ENCODE peak calls at places on chromosome 1, in eight cellular contexts. D, L, V, G, P, Z, Y and K are unnamed samples.

GRCh38 chr1:228073061-228073869 is 9.2 kb upstream of the ARF1 start:
- DNase-seq in D (peak; percentile 17), L (no peak), V (no peak), G (no peak), P (no peak), Z (no peak), Y (no peak), K (no peak)

GRCh38 chr1:233216009-233216408 is 79.5 kb downstream of the PCNX2 start:
- DNase-seq in D (no peak), L (no peak), V (no peak), G (no peak), P (no peak), Z (no peak), Y (no peak), K (no peak)

GRCh38 chr1:29569971-29570634 is 333.8 kb downstream of the PTPRU start:
- DNase-seq in D (peak; percentile 50), L (peak; percentile 61), V (no peak), G (peak; percentile 98), P (no peak), Z (peak; percentile 100), Y (no peak), K (no peak)

GRCh38 chr1:174116042-174116441 is 43.3 kb upstream of the RABGAP1L start:
- DNase-seq in D (no peak), L (peak; percentile 39), V (no peak), G (peak; percentile 16), P (no peak), Z (peak; percentile 80), Y (no peak), K (no peak)

GRCh38 chr1:164602480-164603093 is 43.6 kb downstream of the PBX1 start:
- DNase-seq in D (peak; percentile 66), L (peak; percentile 71), V (no peak), G (peak; percentile 52), P (no peak), Z (no peak), Y (peak; percentile 70), K (no peak)

GRCh38 chr1:41436281-41437010 is 48.0 kb downstream of the EDN2 start:
- DNase-seq in D (no peak), L (no peak), V (no peak), G (no peak), P (no peak), Z (no peak), Y (no peak), K (no peak)

GRCh38 chr1:40309374-40310128 is 7.5 kb downstream of the COL9A2 start:
- DNase-seq in D (no peak), L (peak; percentile 25), V (no peak), G (no peak), P (no peak), Z (no peak), Y (no peak), K (no peak)

GRCh38 chr1:7388141-7388487 is 383.0 kb upstream of the VAMP3 start:
- DNase-seq in D (no peak), L (no peak), V (peak; percentile 54), G (no peak), P (peak; percentile 37), Z (no peak), Y (peak; percentile 35), K (no peak)

GRCh38 chr1:166969074-166969677 is 6.2 kb downstream of the ILDR2 start:
- DNase-seq in D (no peak), L (no peak), V (no peak), G (no peak), P (no peak), Z (no peak), Y (no peak), K (no peak)

GRCh38 chr1:151995774-151996173 is 2.1 kb upstream of the S100A10 start:
- DNase-seq in D (no peak), L (no peak), V (no peak), G (peak; percentile 47), P (no peak), Z (no peak), Y (no peak), K (no peak)

GRCh38 chr1:230824571-230825060 is 43.7 kb downstream of the C1orf198 start:
- DNase-seq in D (no peak), L (no peak), V (no peak), G (peak; percentile 51), P (no peak), Z (no peak), Y (no peak), K (no peak)

GRCh38 chr1:58926177-58926576 is 142.3 kb upstream of the JUN start:
- DNase-seq in D (no peak), L (no peak), V (no peak), G (no peak), P (no peak), Z (no peak), Y (no peak), K (no peak)

GRCh38 chr1:226708342-226708780 is 30.7 kb downstream of the ITPKB start:
- DNase-seq in D (no peak), L (peak; percentile 95), V (no peak), G (peak; percentile 92), P (no peak), Z (peak; percentile 91), Y (peak; percentile 72), K (no peak)

GRCh38 chr1:163166886-163167555 is 35.7 kb downstream of the RGS5 start:
- DNase-seq in D (no peak), L (no peak), V (no peak), G (peak; percentile 21), P (no peak), Z (no peak), Y (no peak), K (no peak)

GRCh38 chr1:36239941-36240637 is 15.8 kb downstream of the THRAP3 start:
- DNase-seq in D (no peak), L (peak; percentile 61), V (no peak), G (peak; percentile 45), P (no peak), Z (no peak), Y (no peak), K (peak; percentile 98)

GRCh38 chr1:29453502-29454240 is 217.3 kb downstream of the PTPRU start:
- DNase-seq in D (no peak), L (peak; percentile 76), V (peak; percentile 76), G (peak; percentile 53), P (peak; percentile 74), Z (peak; percentile 15), Y (peak; percentile 41), K (peak; percentile 61)

GRCh38 chr1:230407351-230407750 is 18.8 kb downstream of the PGBD5 start:
- DNase-seq in D (no peak), L (no peak), V (no peak), G (no peak), P (no peak), Z (no peak), Y (no peak), K (no peak)

GRCh38 chr1:204524986-204525385 is 8.8 kb downstream of the MDM4 start:
- DNase-seq in D (no peak), L (no peak), V (no peak), G (no peak), P (no peak), Z (peak; percentile 89), Y (no peak), K (peak; percentile 33)
- TF ChIP-seq CTCF in D (no peak), L (no peak), V (no peak), G (no peak), P (no peak), Z (peak; percentile 4), Y (no peak), K (no peak)

GRCh38 chr1:35178874-35179380 is 14.0 kb downstream of the SFPQ start:
- DNase-seq in D (no peak), L (no peak), V (no peak), G (no peak), P (no peak), Z (no peak), Y (no peak), K (no peak)
- H3K4me3 ChIP-seq in D (no peak overlapping the region), L (no peak overlapping the region), V (no peak overlapping the region), G (no peak overlapping the region), P (no peak overlapping the region), Z (no peak overlapping the region), Y (no peak overlapping the region), K (no peak overlapping the region)

GRCh38 chr1:111441573-111442192 is 7.4 kb downstream of the WDR77 start:
- DNase-seq in D (no peak), L (peak; percentile 59), V (no peak), G (peak; percentile 25), P (peak; percentile 33), Z (no peak), Y (no peak), K (no peak)
- TF ChIP-seq CTCF in D (peak; percentile 18), L (peak; percentile 78), V (no peak), G (peak; percentile 50), P (peak; percentile 55), Z (peak; percentile 43), Y (no peak), K (peak; percentile 55)

DNA sequence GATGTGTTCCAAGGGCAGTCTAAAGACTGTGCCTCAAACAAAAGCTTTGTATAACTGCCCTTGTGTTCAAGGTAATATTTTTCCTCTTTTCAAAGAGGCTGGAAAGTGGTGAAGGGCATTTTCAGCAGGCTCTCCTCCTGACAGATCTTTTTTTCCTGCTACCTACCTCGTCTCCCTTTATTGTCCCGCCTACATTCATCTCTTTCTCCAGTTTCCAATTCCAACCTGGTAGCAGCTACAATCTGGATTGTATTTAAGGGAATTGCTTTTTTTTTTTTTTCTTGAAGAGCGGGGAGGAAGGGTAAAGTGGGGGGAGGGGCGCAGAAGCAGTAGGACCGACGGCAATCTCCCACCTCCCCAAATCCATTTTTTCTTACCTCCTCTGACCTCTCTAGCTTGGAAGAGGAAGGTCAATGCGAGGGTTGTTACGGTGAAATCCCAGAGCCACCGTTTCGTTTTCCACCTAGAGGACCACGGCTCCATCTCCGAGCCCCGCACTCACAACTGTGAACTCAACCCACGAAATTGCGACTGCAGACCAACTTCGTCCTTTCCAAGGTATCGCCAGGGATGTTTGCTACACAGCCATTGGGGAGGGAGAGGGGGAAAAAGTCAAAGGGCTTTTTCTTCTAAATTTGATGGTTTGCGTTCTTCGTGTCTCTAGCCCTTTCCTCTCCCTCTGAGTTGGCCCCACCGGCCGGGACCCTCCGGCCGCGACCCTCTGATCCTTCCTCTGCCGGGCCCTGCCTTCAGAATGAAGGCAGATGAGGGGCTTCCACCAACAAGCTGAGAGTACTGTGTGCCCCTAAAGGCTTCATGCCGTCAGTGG is at the start of gene COL11A1:
- DNase-seq in D (no peak), L (peak; percentile 57), V (no peak), G (no peak), P (peak; percentile 21), Z (no peak), Y (no peak), K (no peak)
- H3K4me3 ChIP-seq in D (peak within 1 kb of the TSS; percentile 5), L (peak within 1 kb of the TSS; percentile 79), V (peak within 1 kb of the TSS; percentile 48), G (peak within 1 kb of the TSS; percentile 55), P (peak within 1 kb of the TSS; percentile 68), Z (no peak within 1 kb of the TSS), Y (peak within 1 kb of the TSS; percentile 42), K (no peak within 1 kb of the TSS)